ENCODE peak calls at places on chromosomes 3 and 15, in six cellular contexts. J is glutamatergic neuron, B is brain microvascular endothelial cell, C is AG04450, I is HL-60, U is stomach. R is an unnamed sample.

GRCh38 chr3:131386429-131386926 is 4.9 kb downstream of the NUDT16 start:
- DNase-seq in J (no peak), B (no peak), C (no peak), I (peak), U (peak), R (no peak)

GRCh38 chr15:79972861-79973260 is 1.9 kb upstream of the BCL2A1 start:
- DNase-seq in J (no peak), B (no peak), C (no peak), I (no peak), U (no peak), R (no peak)

GRCh38 chr15:66912001-66912400 is 153.4 kb upstream of the SMAD3 start:
- DNase-seq in J (no peak), B (no peak), C (no peak), I (peak), U (no peak), R (no peak)

GRCh38 chr3:13254028-13254951 is 165.8 kb downstream of the NUP210 start:
- DNase-seq in J (no peak), B (no peak), C (no peak), I (no peak), U (no peak), R (no peak)

GRCh38 chr15:82303956-82304640 is 41.5 kb downstream of the SAXO2 start:
- DNase-seq in J (no peak), B (no peak), C (no peak), I (no peak), U (no peak), R (no peak)

GRCh38 chr3:124584552-124585391 is 145.5 kb upstream of the UMPS start:
- DNase-seq in J (peak), B (peak), C (no peak), I (no peak), U (peak), R (peak)

GRCh38 chr15:86629957-86630356 is 550.3 kb downstream of the AGBL1 start:
- DNase-seq in J (no peak), B (no peak), C (no peak), I (no peak), U (no peak), R (no peak)

GRCh38 chr3:98612587-98612986 is 19.2 kb upstream of the CPOX start:
- DNase-seq in J (no peak), B (no peak), C (no peak), I (no peak), U (no peak), R (peak)

GRCh38 chr15:81885135-81885534 is 160.7 kb downstream of the MEX3B start:
- DNase-seq in J (no peak), B (no peak), C (no peak), I (no peak), U (no peak), R (no peak)

GRCh38 chr3:49255112-49255511 is 21.9 kb downstream of the C3orf62 start:
- DNase-seq in J (no peak), B (no peak), C (no peak), I (peak), U (no peak), R (no peak)

GRCh38 chr3:136146981-136147729 is 49.0 kb downstream of the MSL2 start:
- DNase-seq in J (no peak), B (no peak), C (no peak), I (no peak), U (no peak), R (no peak)

GRCh38 chr3:100802126-100802525 is 92.8 kb downstream of the TFG start:
- DNase-seq in J (no peak), B (peak), C (no peak), I (no peak), U (no peak), R (no peak)

GRCh38 chr3:134885877-134886621 is 91.0 kb downstream of the EPHB1 start:
- DNase-seq in J (no peak), B (no peak), C (no peak), I (no peak), U (no peak), R (no peak)

GRCh38 chr15:65092046-65092770 is 15.7 kb downstream of the KBTBD13 start:
- DNase-seq in J (no peak), B (no peak), C (no peak), I (no peak), U (no peak), R (no peak)

GRCh38 chr3:50445919-50446318 is 57.5 kb downstream of the CACNA2D2 start:
- DNase-seq in J (no peak), B (no peak), C (no peak), I (no peak), U (peak), R (no peak)

GRCh38 chr3:115165701-115166100 is 18.6 kb upstream of the ZBTB20 start:
- DNase-seq in J (no peak), B (no peak), C (no peak), I (no peak), U (no peak), R (no peak)

GRCh38 chr3:150407818-150408231 is 273 bp upstream of the TSC22D2 start:
- DNase-seq in J (no peak), B (peak), C (no peak), I (no peak), U (no peak), R (no peak)

GRCh38 chr3:84820126-84820525 is 138.7 kb upstream of the CADM2 start:
- DNase-seq in J (no peak), B (no peak), C (no peak), I (no peak), U (no peak), R (no peak)

GRCh38 chr15:40379853-40380252 is 2.7 kb upstream of the KNSTRN start:
- DNase-seq in J (no peak), B (peak), C (peak), I (no peak), U (peak), R (no peak)

GRCh38 chr3:17518189-17519059 is 224.0 kb downstream of the TBC1D5 start:
- DNase-seq in J (no peak), B (no peak), C (no peak), I (no peak), U (no peak), R (no peak)

GRCh38 chr3:190024912-190025311 is 95.8 kb downstream of the P3H2 start:
- DNase-seq in J (no peak), B (peak), C (no peak), I (no peak), U (no peak), R (no peak)

GRCh38 chr3:57889807-57890206 is 118.4 kb upstream of the FLNB start:
- DNase-seq in J (no peak), B (no peak), C (no peak), I (no peak), U (no peak), R (no peak)

GRCh38 chr3:42736531-42736930 is 33.9 kb upstream of the HHATL start:
- DNase-seq in J (no peak), B (no peak), C (no peak), I (no peak), U (no peak), R (no peak)

GRCh38 chr3:155657161-155657560 is 87.7 kb downstream of the PLCH1 start:
- DNase-seq in J (no peak), B (no peak), C (no peak), I (no peak), U (no peak), R (no peak)

GRCh38 chr15:29670266-29670665 is 152.0 kb downstream of the TJP1 start:
- DNase-seq in J (no peak), B (no peak), C (no peak), I (no peak), U (no peak), R (no peak)

GRCh38 chr15:76127169-76127568 is 67.4 kb downstream of the TMEM266 start:
- DNase-seq in J (no peak), B (no peak), C (no peak), I (no peak), U (no peak), R (no peak)

GRCh38 chr3:68479779-68480178 is 452.6 kb downstream of the TAFA4 start:
- DNase-seq in J (no peak), B (no peak), C (no peak), I (no peak), U (no peak), R (no peak)

GRCh38 chr3:141366285-141367037 is 1.8 kb upstream of the ZBTB38 start:
- DNase-seq in J (no peak), B (peak), C (peak), I (no peak), U (peak), R (no peak)

GRCh38 chr3:172591876-172592771 is 68.9 kb upstream of the TNFSF10 start:
- DNase-seq in J (no peak), B (peak), C (no peak), I (no peak), U (no peak), R (no peak)

GRCh38 chr3:115659861-115660260 is 36.6 kb downstream of the GAP43 start:
- DNase-seq in J (no peak), B (no peak), C (peak), I (no peak), U (no peak), R (no peak)

GRCh38 chr15:60781211-60781713 is 302.3 kb upstream of the ICE2 start:
- DNase-seq in J (no peak), B (no peak), C (no peak), I (no peak), U (no peak), R (no peak)

GRCh38 chr3:171644681-171645080 is 165.6 kb downstream of the PLD1 start:
- DNase-seq in J (no peak), B (no peak), C (no peak), I (no peak), U (no peak), R (no peak)

GRCh38 chr3:63998852-63999754 is 24.2 kb downstream of the PSMD6 start:
- DNase-seq in J (no peak), B (no peak), C (no peak), I (no peak), U (no peak), R (no peak)

GRCh38 chr3:148319161-148319915 is 378.4 kb upstream of the AGTR1 start:
- DNase-seq in J (no peak), B (peak), C (peak), I (peak), U (no peak), R (no peak)

GRCh38 chr3:55664387-55664786 is 177.3 kb upstream of the WNT5A start:
- DNase-seq in J (no peak), B (no peak), C (no peak), I (no peak), U (no peak), R (no peak)

GRCh38 chr3:38121451-38121831 is 15.5 kb downstream of the ACAA1 start:
- DNase-seq in J (no peak), B (no peak), C (no peak), I (no peak), U (peak), R (no peak)

GRCh38 chr3:178097576-178097975 is 438.7 kb upstream of the KCNMB2 start:
- DNase-seq in J (no peak), B (peak), C (peak), I (no peak), U (no peak), R (no peak)

GRCh38 chr3:52195823-52196331 is 2.1 kb upstream of the ALAS1 start:
- DNase-seq in J (no peak), B (no peak), C (no peak), I (peak), U (no peak), R (no peak)

GRCh38 chr3:171525437-171525836 is 65.2 kb upstream of the TNIK start:
- DNase-seq in J (no peak), B (no peak), C (no peak), I (no peak), U (no peak), R (no peak)

GRCh38 chr3:151426337-151426648 is 34.6 kb downstream of the IGSF10 start:
- DNase-seq in J (no peak), B (no peak), C (no peak), I (no peak), U (no peak), R (no peak)

GRCh38 chr3:151423091-151423490 is 37.8 kb downstream of the IGSF10 start:
- DNase-seq in J (no peak), B (no peak), C (no peak), I (no peak), U (no peak), R (no peak)

GRCh38 chr3:151425640-151426336 is 35.1 kb downstream of the IGSF10 start:
- DNase-seq in J (no peak), B (no peak), C (no peak), I (no peak), U (no peak), R (no peak)

GRCh38 chr3:151419806-151420205 is 35.3 kb upstream of the P2RY12 start:
- DNase-seq in J (no peak), B (no peak), C (no peak), I (no peak), U (no peak), R (no peak)

DNA sequence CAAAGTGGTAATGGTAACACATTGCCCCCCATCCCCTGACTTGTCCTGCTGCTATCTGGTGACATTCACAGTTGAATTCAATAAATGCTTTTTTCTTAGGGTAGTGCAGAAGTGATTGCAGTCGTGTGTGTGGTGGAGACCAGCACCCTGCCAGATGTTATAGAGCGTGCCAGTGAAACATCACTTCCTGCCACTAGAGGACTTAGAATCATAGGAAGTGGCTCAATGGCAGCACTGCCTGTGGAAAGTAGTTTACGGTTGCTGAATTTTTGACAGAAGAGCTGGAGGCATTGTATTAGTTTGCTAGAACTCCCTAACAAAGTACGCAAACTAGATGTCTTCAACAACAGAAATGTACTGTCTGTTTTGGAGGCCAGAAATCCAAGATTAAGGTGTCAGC is 37.4 kb upstream of the P2RY12 start:
- DNase-seq in J (no peak), B (no peak), C (no peak), I (no peak), U (no peak), R (no peak)
- TF ChIP-seq CTCF in J (no peak), B (peak), C (no peak), I (peak), U (no peak), R (no peak)

GRCh38 chr3:118529554-118529953 is 505.1 kb downstream of the IGSF11 start:
- DNase-seq in J (no peak), B (no peak), C (no peak), I (no peak), U (no peak), R (no peak)
- TF ChIP-seq CTCF in J (no peak), B (no peak), C (no peak), I (no peak), U (no peak), R (no peak)

GRCh38 chr3:153320585-153321128 is 158.6 kb downstream of the RAP2B start:
- DNase-seq in J (no peak), B (no peak), C (no peak), I (no peak), U (no peak), R (no peak)

GRCh38 chr3:153319691-153320552 is 157.9 kb downstream of the RAP2B start:
- DNase-seq in J (no peak), B (no peak), C (no peak), I (no peak), U (no peak), R (no peak)

GRCh38 chr3:153313307-153313945 is 151.4 kb downstream of the RAP2B start:
- DNase-seq in J (no peak), B (peak), C (no peak), I (no peak), U (no peak), R (no peak)

GRCh38 chr3:153311531-153311930 is 149.5 kb downstream of the RAP2B start:
- DNase-seq in J (no peak), B (no peak), C (no peak), I (no peak), U (no peak), R (no peak)

DNA sequence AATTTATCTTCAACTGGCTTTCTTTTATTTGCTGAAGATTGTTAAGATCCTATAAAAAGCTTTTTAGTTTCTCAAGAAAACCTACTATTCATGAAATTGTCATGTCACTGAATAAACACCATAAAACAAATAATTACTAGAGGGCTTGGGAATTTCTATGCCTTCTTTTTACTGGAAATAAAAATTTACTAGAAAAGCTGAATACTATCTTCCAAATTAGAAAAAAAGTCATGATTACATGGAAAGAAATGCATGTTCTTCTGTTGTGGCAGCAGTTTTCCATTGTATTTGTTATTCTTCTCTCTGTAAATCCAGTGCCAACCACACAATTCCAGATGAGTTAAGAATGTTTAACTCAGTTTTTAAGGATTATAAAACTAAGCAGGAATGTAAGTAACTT is 153.8 kb downstream of the RAP2B start:
- DNase-seq in J (no peak), B (no peak), C (peak), I (no peak), U (no peak), R (no peak)
- TF ChIP-seq CTCF in J (no peak), B (no peak), C (no peak), I (no peak), U (no peak), R (no peak)

GRCh38 chr15:69951511-69952209 is 146.1 kb downstream of the TLE3 start:
- DNase-seq in J (no peak), B (no peak), C (no peak), I (no peak), U (no peak), R (no peak)
- TF ChIP-seq CTCF in J (no peak), B (no peak), C (peak), I (no peak), U (no peak), R (no peak)